ENCODE peak calls at places on chromosomes 1 and 21, in six cellular contexts. X is prostate gland; K is fibroblast of lung; T is K562; G is Panc1; Q is naive thymus-derived CD4-positive, alpha-beta T cell. B is an unnamed sample.
A peak's percentile ranks its signal among the peaks of the same experiment; 100 is the strongest.

GRCh38 chr1:48761986-48762385 is 14.7 kb downstream of the BEND5 start:
- DNase-seq in X (no peak), K (peak; percentile 55), T (no peak), G (no peak), Q (no peak), B (no peak)

GRCh38 chr1:231918239-231919015 is 291.8 kb downstream of the DISC1 start:
- DNase-seq in X (no peak), K (peak; percentile 12), T (no peak), G (no peak), Q (peak; percentile 39), B (peak; percentile 11)

GRCh38 chr1:227369102-227369760 is 50.9 kb upstream of the CDC42BPA start:
- DNase-seq in X (no peak), K (no peak), T (peak; percentile 53), G (no peak), Q (no peak), B (no peak)

GRCh38 chr21:46295996-46296752 is 10.0 kb downstream of the YBEY start:
- DNase-seq in X (no peak), K (peak; percentile 76), T (peak; percentile 68), G (no peak), Q (peak; percentile 45), B (no peak)

GRCh38 chr1:204146309-204146708 is 5.5 kb downstream of the ETNK2 start:
- DNase-seq in X (no peak), K (no peak), T (no peak), G (no peak), Q (no peak), B (no peak)

GRCh38 chr1:108502138-108502537 is 52.0 kb downstream of the NBPF6 start:
- DNase-seq in X (no peak), K (no peak), T (no peak), G (no peak), Q (no peak), B (no peak)

GRCh38 chr1:93715529-93716126 is 34.0 kb upstream of the BCAR3 start:
- DNase-seq in X (no peak), K (peak; percentile 36), T (no peak), G (no peak), Q (no peak), B (no peak)

GRCh38 chr1:119286587-119287181 is 81.9 kb upstream of the HAO2 start:
- DNase-seq in X (peak; percentile 28), K (peak; percentile 28), T (peak; percentile 68), G (no peak), Q (peak; percentile 9), B (no peak)

GRCh38 chr1:69269491-69269890 is 298.2 kb upstream of the LRRC7 start:
- DNase-seq in X (no peak), K (no peak), T (no peak), G (no peak), Q (no peak), B (no peak)

GRCh38 chr21:41605178-41605933 is 97.4 kb upstream of the TMPRSS2 start:
- DNase-seq in X (peak; percentile 75), K (no peak), T (no peak), G (no peak), Q (no peak), B (no peak)

GRCh38 chr1:228393268-228393699 is 13.4 kb downstream of the TRIM11 start:
- DNase-seq in X (no peak), K (peak; percentile 77), T (no peak), G (no peak), Q (no peak), B (no peak)

GRCh38 chr1:164561007-164561406 is 2.0 kb downstream of the PBX1 start:
- DNase-seq in X (no peak), K (peak; percentile 23), T (no peak), G (no peak), Q (no peak), B (no peak)

GRCh38 chr1:40421694-40422384 is 28.4 kb upstream of the ZFP69B start:
- DNase-seq in X (no peak), K (peak; percentile 62), T (no peak), G (no peak), Q (no peak), B (no peak)

GRCh38 chr1:234322979-234323378 is 50.3 kb upstream of the COA6 start:
- DNase-seq in X (peak; percentile 49), K (peak; percentile 15), T (peak; percentile 71), G (no peak), Q (peak; percentile 37), B (peak; percentile 32)

GRCh38 chr1:221418346-221418745 is 323.5 kb downstream of the DUSP10 start:
- DNase-seq in X (no peak), K (no peak), T (no peak), G (no peak), Q (no peak), B (no peak)

GRCh38 chr1:19643602-19644419 is at the start of gene NBL1:
- DNase-seq in X (peak; percentile 84), K (peak; percentile 70), T (peak; percentile 93), G (no peak), Q (peak; percentile 75), B (peak; percentile 54)

GRCh38 chr1:228295981-228296380 is 88.1 kb downstream of the OBSCN start:
- DNase-seq in X (no peak), K (no peak), T (no peak), G (no peak), Q (no peak), B (no peak)

GRCh38 chr21:25369524-25370300 is 237.6 kb downstream of the MRPL39 start:
- DNase-seq in X (no peak), K (no peak), T (no peak), G (no peak), Q (no peak), B (no peak)

GRCh38 chr1:93681549-93682412 is at the start of gene BCAR3:
- DNase-seq in X (peak; percentile 73), K (peak; percentile 73), T (peak; percentile 47), G (no peak), Q (no peak), B (no peak)

GRCh38 chr1:53369034-53369750 is 41.3 kb upstream of the LRP8 start:
- DNase-seq in X (no peak), K (no peak), T (no peak), G (no peak), Q (no peak), B (no peak)

GRCh38 chr1:71509051-71509595 is 428.3 kb upstream of the ZRANB2 start:
- DNase-seq in X (no peak), K (no peak), T (no peak), G (no peak), Q (no peak), B (no peak)

DNA sequence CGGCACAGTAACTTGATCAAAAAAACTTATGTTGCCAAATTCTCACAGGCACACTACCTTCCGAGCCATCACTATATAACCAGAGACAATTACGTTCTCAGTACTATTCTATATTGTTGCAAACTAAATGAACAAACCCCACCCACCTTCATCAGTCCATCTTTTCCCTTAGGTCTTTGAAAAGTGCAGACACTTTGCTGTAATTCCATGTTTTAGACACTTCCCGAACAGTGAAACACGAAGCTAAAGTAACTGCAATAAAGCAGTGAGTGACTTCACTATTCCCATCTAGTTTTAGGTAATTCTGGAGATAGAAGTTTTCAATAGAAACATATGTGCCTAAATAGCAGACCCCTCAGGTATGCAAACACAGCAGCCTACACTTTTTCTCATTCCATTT is 7.7 kb downstream of the SFPQ start:
- DNase-seq in X (no peak), K (no peak), T (no peak), G (no peak), Q (no peak), B (no peak)
- H3K4me1 ChIP-seq in X (peaks cover 22% of the 10 kb centered on the region), K (peaks cover 7% of the 10 kb centered on the region), T (peaks cover 27% of the 10 kb centered on the region), G (peaks cover 33% of the 10 kb centered on the region), Q (peaks cover 55% of the 10 kb centered on the region), B (peaks cover 33% of the 10 kb centered on the region)

GRCh38 chr21:44802396-44803153 is 955 bp upstream of the UBE2G2 start:
- DNase-seq in X (no peak), K (peak; percentile 13), T (peak; percentile 73), G (no peak), Q (no peak), B (no peak)
- H3K4me1 ChIP-seq in X (peaks cover 12% of the 10 kb centered on the region), K (peaks cover 4% of the 10 kb centered on the region), T (peaks cover 27% of the 10 kb centered on the region), G (peaks cover 16% of the 10 kb centered on the region), Q (peaks cover 27% of the 10 kb centered on the region), B (peaks cover 17% of the 10 kb centered on the region)

GRCh38 chr1:236742421-236743160 is 52.5 kb upstream of the MTR start:
- DNase-seq in X (no peak), K (no peak), T (no peak), G (no peak), Q (no peak), B (no peak)

GRCh38 chr1:236744533-236744932 is 50.6 kb upstream of the MTR start:
- DNase-seq in X (no peak), K (no peak), T (no peak), G (no peak), Q (no peak), B (no peak)

GRCh38 chr1:236746785-236747184 is 48.3 kb upstream of the MTR start:
- DNase-seq in X (no peak), K (no peak), T (no peak), G (no peak), Q (no peak), B (no peak)

GRCh38 chr1:236736761-236737160 is 50.5 kb downstream of the ACTN2 start:
- DNase-seq in X (no peak), K (no peak), T (no peak), G (no peak), Q (no peak), B (no peak)

GRCh38 chr1:236741757-236742156 is 53.3 kb upstream of the MTR start:
- DNase-seq in X (no peak), K (no peak), T (no peak), G (no peak), Q (no peak), B (no peak)
- H3K4me1 ChIP-seq in X (no peaks in the 10 kb centered on the region), K (no peaks in the 10 kb centered on the region), T (no peaks in the 10 kb centered on the region), G (no peaks in the 10 kb centered on the region), Q (no peaks in the 10 kb centered on the region), B (no peaks in the 10 kb centered on the region)

GRCh38 chr1:65178235-65178634 is 30.2 kb downstream of the AK4 start:
- DNase-seq in X (no peak), K (no peak), T (no peak), G (no peak), Q (no peak), B (no peak)
- H3K4me1 ChIP-seq in X (peaks cover 5% of the 10 kb centered on the region), K (peaks cover 5% of the 10 kb centered on the region), T (peaks cover 37% of the 10 kb centered on the region), G (peaks cover 27% of the 10 kb centered on the region), Q (no peaks in the 10 kb centered on the region), B (no peaks in the 10 kb centered on the region)

GRCh38 chr1:155127105-155127671 is 488 bp upstream of the EFNA1 start:
- DNase-seq in X (peak; percentile 93), K (peak; percentile 66), T (peak; percentile 41), G (no peak), Q (peak; percentile 17), B (no peak)
- H3K4me1 ChIP-seq in X (peaks cover 14% of the 10 kb centered on the region), K (peaks cover 2% of the 10 kb centered on the region), T (peaks cover 40% of the 10 kb centered on the region), G (peaks cover 59% of the 10 kb centered on the region), Q (peaks cover 27% of the 10 kb centered on the region), B (peaks cover 36% of the 10 kb centered on the region)

GRCh38 chr1:215640429-215641148 is 73.5 kb downstream of the KCTD3 start:
- DNase-seq in X (no peak), K (no peak), T (no peak), G (no peak), Q (no peak), B (no peak)
- H3K4me1 ChIP-seq in X (no peaks in the 10 kb centered on the region), K (peaks cover 2% of the 10 kb centered on the region), T (no peaks in the 10 kb centered on the region), G (no peaks in the 10 kb centered on the region), Q (no peaks in the 10 kb centered on the region), B (no peaks in the 10 kb centered on the region)

GRCh38 chr1:89905391-89906058 is 84.7 kb downstream of the LRRC8D start:
- DNase-seq in X (no peak), K (no peak), T (no peak), G (no peak), Q (no peak), B (no peak)
- H3K4me1 ChIP-seq in X (no peaks in the 10 kb centered on the region), K (peaks cover 44% of the 10 kb centered on the region), T (peaks cover 88% of the 10 kb centered on the region), G (peaks cover 27% of the 10 kb centered on the region), Q (no peaks in the 10 kb centered on the region), B (no peaks in the 10 kb centered on the region)